ENCODE peak calls at places on chromosomes 1 and 21, in five cellular contexts. S, J, Z, B and Q are unnamed samples.

GRCh38 chr1:232292246-232292645 is 337.7 kb downstream of the SIPA1L2 start:
- DNase-seq in S (no peak), J (no peak), Z (no peak), B (no peak), Q (no peak)

GRCh38 chr1:61851849-61852692 is 109.8 kb downstream of the PATJ start:
- DNase-seq in S (no peak), J (peak), Z (no peak), B (no peak), Q (no peak)

GRCh38 chr1:156826596-156826995 is 9.9 kb upstream of the SH2D2A start:
- DNase-seq in S (no peak), J (no peak), Z (no peak), B (no peak), Q (no peak)

GRCh38 chr1:220928725-220929297 is 49.6 kb downstream of the HLX start:
- DNase-seq in S (no peak), J (peak), Z (no peak), B (no peak), Q (no peak)

GRCh38 chr1:178942285-178943218 is 71.7 kb upstream of the ANGPTL1 start:
- DNase-seq in S (no peak), J (no peak), Z (no peak), B (no peak), Q (no peak)

GRCh38 chr21:39441502-39442475 is 3.8 kb downstream of the LCA5L start:
- DNase-seq in S (peak), J (peak), Z (no peak), B (no peak), Q (no peak)

GRCh38 chr1:100360790-100361232 is 8.5 kb downstream of the CDC14A start:
- DNase-seq in S (no peak), J (no peak), Z (no peak), B (no peak), Q (no peak)

GRCh38 chr1:210800756-210801155 is 333.2 kb downstream of the KCNH1 start:
- DNase-seq in S (no peak), J (no peak), Z (no peak), B (no peak), Q (no peak)

GRCh38 chr21:45979651-45980050 is 1.9 kb upstream of the COL6A1 start:
- DNase-seq in S (no peak), J (no peak), Z (no peak), B (peak), Q (no peak)

GRCh38 chr1:231856894-231857293 is 230.3 kb downstream of the DISC1 start:
- DNase-seq in S (no peak), J (no peak), Z (no peak), B (no peak), Q (no peak)

GRCh38 chr1:201359031-201359872 is 18.2 kb downstream of the TNNT2 start:
- DNase-seq in S (no peak), J (no peak), Z (no peak), B (peak), Q (no peak)

GRCh38 chr1:181503130-181503810 is 20.0 kb downstream of the CACNA1E start:
- DNase-seq in S (no peak), J (no peak), Z (no peak), B (no peak), Q (no peak)

GRCh38 chr1:153945795-153946621 is 510 bp downstream of the DENND4B start:
- DNase-seq in S (peak), J (peak), Z (peak), B (peak), Q (peak)

GRCh38 chr1:225341642-225342041 is 86.2 kb downstream of the LBR start:
- DNase-seq in S (no peak), J (no peak), Z (no peak), B (no peak), Q (no peak)

GRCh38 chr1:68464891-68465290 is 15.1 kb upstream of the RPE65 start:
- DNase-seq in S (no peak), J (no peak), Z (no peak), B (no peak), Q (no peak)

GRCh38 chr1:27605796-27606707 is 2.1 kb upstream of the AHDC1 start:
- DNase-seq in S (peak), J (peak), Z (no peak), B (no peak), Q (peak)

GRCh38 chr1:201251411-201251810 is 31.9 kb upstream of the PKP1 start:
- DNase-seq in S (no peak), J (no peak), Z (no peak), B (no peak), Q (no peak)

GRCh38 chr21:45836268-45836655 is 145.3 kb upstream of the COL6A1 start:
- DNase-seq in S (no peak), J (no peak), Z (no peak), B (no peak), Q (no peak)

GRCh38 chr1:101293461-101294045 is 56.7 kb downstream of the S1PR1 start:
- DNase-seq in S (peak), J (no peak), Z (peak), B (no peak), Q (no peak)